ENCODE peak calls at places on chromosome 1, in five cellular contexts. One of them, this sample, is unnamed.

GRCh38 chr1:32538887-32539583 is at the start of gene ZBTB8A:
- DNase-seq in neural progenitor cell: no peak
- DNase-seq in IMR-90: peak; percentile 52
- DNase-seq in psoas muscle: peak; percentile 39
- DNase-seq in HepG2: peak; percentile 30
- DNase-seq in this sample: no peak

GRCh38 chr1:243745361-243745760 is 104.7 kb downstream of the AKT3 start:
- DNase-seq in neural progenitor cell: no peak
- DNase-seq in psoas muscle: no peak
- DNase-seq in IMR-90: peak; percentile 33
- DNase-seq in HepG2: no peak
- DNase-seq in this sample: no peak

GRCh38 chr1:21165076-21165475 is 11.6 kb downstream of the EIF4G3 start:
- DNase-seq in psoas muscle: no peak
- DNase-seq in neural progenitor cell: no peak
- DNase-seq in HepG2: no peak
- DNase-seq in IMR-90: no peak
- DNase-seq in this sample: no peak

GRCh38 chr1:54417123-54417522 is 10.9 kb upstream of the SSBP3 start:
- DNase-seq in HepG2: no peak
- DNase-seq in neural progenitor cell: no peak
- DNase-seq in psoas muscle: no peak
- DNase-seq in IMR-90: no peak
- DNase-seq in this sample: no peak

GRCh38 chr1:160755864-160756616 is 17.0 kb downstream of the SLAMF7 start:
- DNase-seq in IMR-90: no peak
- DNase-seq in psoas muscle: no peak
- DNase-seq in HepG2: no peak
- DNase-seq in neural progenitor cell: no peak
- DNase-seq in this sample: no peak

GRCh38 chr1:32525053-32525452 is 14.2 kb upstream of the ZBTB8A start:
- DNase-seq in neural progenitor cell: no peak
- DNase-seq in HepG2: no peak
- DNase-seq in psoas muscle: no peak
- DNase-seq in IMR-90: peak; percentile 5
- DNase-seq in this sample: no peak

GRCh38 chr1:84103197-84103992 is 40.7 kb upstream of the PRKACB start:
- DNase-seq in neural progenitor cell: peak; percentile 46
- DNase-seq in IMR-90: peak; percentile 93
- DNase-seq in psoas muscle: peak; percentile 27
- DNase-seq in HepG2: peak; percentile 37
- DNase-seq in this sample: peak; percentile 65

GRCh38 chr1:3060112-3060511 is 8.9 kb upstream of the PRDM16 start:
- DNase-seq in neural progenitor cell: no peak
- DNase-seq in HepG2: no peak
- DNase-seq in IMR-90: no peak
- DNase-seq in psoas muscle: no peak
- DNase-seq in this sample: no peak

GRCh38 chr1:205598841-205599666 is 32.8 kb downstream of the ELK4 start:
- DNase-seq in neural progenitor cell: no peak
- DNase-seq in IMR-90: peak; percentile 99
- DNase-seq in psoas muscle: peak; percentile 51
- DNase-seq in HepG2: no peak
- DNase-seq in this sample: peak; percentile 89

GRCh38 chr1:194196562-194196961 is 1010.1 kb upstream of the B3GALT2 start:
- DNase-seq in neural progenitor cell: no peak
- DNase-seq in HepG2: no peak
- DNase-seq in psoas muscle: no peak
- DNase-seq in IMR-90: no peak
- DNase-seq in this sample: no peak

GRCh38 chr1:221117548-221117951 is 238.3 kb downstream of the HLX start:
- DNase-seq in HepG2: no peak
- DNase-seq in psoas muscle: peak; percentile 46
- DNase-seq in IMR-90: peak; percentile 77
- DNase-seq in neural progenitor cell: no peak
- DNase-seq in this sample: no peak

GRCh38 chr1:210366767-210367166 is 38.1 kb downstream of the HHAT start:
- DNase-seq in psoas muscle: no peak
- DNase-seq in neural progenitor cell: no peak
- DNase-seq in HepG2: peak; percentile 86
- DNase-seq in IMR-90: no peak
- DNase-seq in this sample: no peak

GRCh38 chr1:102191723-102192122 is 195.0 kb upstream of the OLFM3 start:
- DNase-seq in IMR-90: no peak
- DNase-seq in psoas muscle: no peak
- DNase-seq in HepG2: peak; percentile 45
- DNase-seq in neural progenitor cell: peak; percentile 85
- DNase-seq in this sample: no peak

GRCh38 chr1:58895082-58895481 is 111.2 kb upstream of the JUN start:
- DNase-seq in IMR-90: no peak
- DNase-seq in psoas muscle: peak; percentile 26
- DNase-seq in neural progenitor cell: no peak
- DNase-seq in HepG2: no peak
- DNase-seq in this sample: no peak

GRCh38 chr1:41659159-41659495 is 174.6 kb upstream of the EDN2 start:
- DNase-seq in psoas muscle: no peak
- DNase-seq in IMR-90: no peak
- DNase-seq in neural progenitor cell: no peak
- DNase-seq in HepG2: no peak
- DNase-seq in this sample: no peak

DNA sequence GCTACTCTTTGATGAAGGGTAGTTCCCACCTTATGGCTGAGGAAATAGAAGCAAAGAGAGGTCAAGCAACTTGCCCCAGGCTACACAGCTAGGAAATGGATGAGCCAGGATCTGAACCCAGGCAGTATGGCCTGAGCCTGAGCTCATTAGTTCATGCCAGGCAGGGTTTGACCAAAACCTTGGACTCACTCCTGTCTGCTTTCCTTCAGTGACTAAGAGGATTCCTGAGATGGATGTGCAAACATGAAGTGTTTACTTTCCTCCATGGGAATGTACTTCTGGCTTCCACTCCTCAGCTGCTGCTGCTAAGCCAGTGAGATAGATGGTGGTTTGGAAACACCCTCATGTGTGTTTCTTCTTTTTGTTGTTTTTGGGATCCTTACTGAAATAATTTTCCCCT is 35.1 kb upstream of the ERRFI1 start:
- DNase-seq in IMR-90: peak; percentile 97
- DNase-seq in HepG2: peak; percentile 77
- DNase-seq in psoas muscle: no peak
- DNase-seq in neural progenitor cell: no peak
- DNase-seq in this sample: peak; percentile 28
- H3K27ac ChIP-seq in IMR-90: peak overlapping the region; percentile 78
- H3K27ac ChIP-seq in HepG2: no peak overlapping the region
- H3K27ac ChIP-seq in psoas muscle: no peak overlapping the region
- H3K27ac ChIP-seq in neural progenitor cell: no peak overlapping the region
- H3K27ac ChIP-seq in this sample: peak overlapping the region; percentile 89

GRCh38 chr1:17112076-17112475 is 7.2 kb downstream of the PADI2 start:
- DNase-seq in psoas muscle: no peak
- DNase-seq in IMR-90: no peak
- DNase-seq in neural progenitor cell: no peak
- DNase-seq in HepG2: no peak
- DNase-seq in this sample: no peak

GRCh38 chr1:17108786-17109185 is 10.5 kb downstream of the PADI2 start:
- DNase-seq in neural progenitor cell: no peak
- DNase-seq in IMR-90: peak; percentile 18
- DNase-seq in HepG2: no peak
- DNase-seq in psoas muscle: no peak
- DNase-seq in this sample: no peak

GRCh38 chr1:17108360-17108759 is 10.9 kb downstream of the PADI2 start:
- DNase-seq in neural progenitor cell: no peak
- DNase-seq in HepG2: no peak
- DNase-seq in psoas muscle: no peak
- DNase-seq in IMR-90: no peak
- DNase-seq in this sample: no peak

GRCh38 chr1:17110555-17110926 is 8.7 kb downstream of the PADI2 start:
- DNase-seq in HepG2: no peak
- DNase-seq in psoas muscle: no peak
- DNase-seq in IMR-90: no peak
- DNase-seq in neural progenitor cell: no peak
- DNase-seq in this sample: no peak

GRCh38 chr1:17109897-17110554 is 9.2 kb downstream of the PADI2 start:
- DNase-seq in neural progenitor cell: peak; percentile 26
- DNase-seq in HepG2: no peak
- DNase-seq in psoas muscle: no peak
- DNase-seq in IMR-90: no peak
- DNase-seq in this sample: no peak
- TF ChIP-seq CTCF in neural progenitor cell: no peak
- TF ChIP-seq CTCF in HepG2: no peak
- TF ChIP-seq CTCF in psoas muscle: no peak
- TF ChIP-seq CTCF in IMR-90: no peak
- TF ChIP-seq CTCF in this sample: no peak

GRCh38 chr1:1127551-1128451 is 11.9 kb upstream of the C1orf159 start:
- DNase-seq in psoas muscle: no peak
- DNase-seq in HepG2: no peak
- DNase-seq in IMR-90: no peak
- DNase-seq in neural progenitor cell: no peak
- DNase-seq in this sample: no peak
- H3K4me1 ChIP-seq in psoas muscle: no peaks in the 10 kb centered on the region
- H3K4me1 ChIP-seq in HepG2: peaks cover 73% of the 10 kb centered on the region
- H3K4me1 ChIP-seq in IMR-90: no peaks in the 10 kb centered on the region
- H3K4me1 ChIP-seq in neural progenitor cell: no peaks in the 10 kb centered on the region
- H3K4me1 ChIP-seq in this sample: no peaks in the 10 kb centered on the region

DNA sequence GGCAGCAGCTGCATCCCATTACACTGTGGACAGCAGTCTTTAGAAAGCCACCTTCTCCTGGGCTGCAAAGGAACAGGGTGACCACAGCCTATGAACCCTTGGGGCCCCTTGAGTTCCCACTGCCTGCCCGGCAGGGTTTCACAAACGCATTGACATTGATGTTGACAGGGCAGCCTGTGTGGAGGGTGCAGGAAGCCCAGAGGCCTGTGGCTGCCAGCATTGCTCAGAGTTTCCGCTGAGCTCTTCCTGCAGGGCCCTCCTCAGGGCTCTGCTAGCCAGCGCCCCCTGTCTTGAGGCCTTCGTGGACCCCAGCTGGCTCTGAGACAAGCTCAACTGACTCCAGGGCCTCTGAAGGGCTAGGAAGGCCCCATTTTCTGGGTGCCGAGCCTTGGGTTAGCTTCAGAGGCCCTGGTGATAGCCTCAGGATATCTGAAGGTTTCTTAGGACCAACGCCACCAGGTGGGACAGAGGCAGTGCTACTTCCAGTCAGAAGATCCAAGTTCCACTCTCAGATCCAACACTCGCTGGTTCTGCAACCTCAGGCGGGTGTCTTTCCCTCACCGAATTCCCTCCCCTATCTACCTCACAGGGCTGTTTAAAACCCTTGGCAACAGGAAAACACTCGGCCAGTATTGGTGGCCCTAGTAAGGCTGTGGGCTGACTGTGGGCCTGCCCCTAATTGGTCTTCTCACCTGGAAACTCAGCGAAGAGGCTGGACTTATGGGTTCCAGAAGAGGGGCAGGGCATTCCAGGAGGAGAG is 27.2 kb upstream of the EPS8L3 start:
- DNase-seq in neural progenitor cell: peak; percentile 34
- DNase-seq in psoas muscle: peak; percentile 48
- DNase-seq in IMR-90: peak; percentile 41
- DNase-seq in HepG2: peak; percentile 70
- DNase-seq in this sample: peak; percentile 75
- H3K27ac ChIP-seq in neural progenitor cell: no peak overlapping the region
- H3K27ac ChIP-seq in psoas muscle: no peak overlapping the region
- H3K27ac ChIP-seq in IMR-90: no peak overlapping the region
- H3K27ac ChIP-seq in HepG2: peak overlapping the region; percentile 60
- H3K27ac ChIP-seq in this sample: peak overlapping the region; percentile 5

DNA sequence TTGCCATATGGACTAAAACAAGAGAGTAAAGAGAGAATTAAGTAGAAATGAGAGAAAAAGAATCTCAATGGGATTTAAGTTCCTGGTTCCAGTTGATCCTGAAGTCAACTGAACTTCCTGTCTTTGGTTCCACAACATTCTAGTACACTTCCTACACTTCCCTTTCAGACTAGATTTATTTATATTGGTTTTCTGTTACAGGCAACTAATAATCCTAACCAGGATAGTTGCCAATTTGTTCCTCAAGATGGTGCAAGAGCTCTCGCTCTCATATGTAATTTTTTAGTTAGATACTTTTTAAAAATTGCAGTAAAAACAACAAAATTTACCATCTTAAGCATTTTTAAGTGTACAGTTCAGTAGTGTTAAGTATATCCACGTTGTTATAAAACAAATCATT is 28.8 kb upstream of the TRIM45 start:
- DNase-seq in psoas muscle: no peak
- DNase-seq in IMR-90: peak; percentile 60
- DNase-seq in neural progenitor cell: no peak
- DNase-seq in HepG2: no peak
- DNase-seq in this sample: no peak
- TF ChIP-seq CTCF in psoas muscle: no peak
- TF ChIP-seq CTCF in IMR-90: peak; percentile 19
- TF ChIP-seq CTCF in neural progenitor cell: no peak
- TF ChIP-seq CTCF in HepG2: no peak
- TF ChIP-seq CTCF in this sample: no peak

GRCh38 chr1:19483261-19483660 is 2.1 kb downstream of the CAPZB start:
- DNase-seq in psoas muscle: no peak
- DNase-seq in neural progenitor cell: no peak
- DNase-seq in HepG2: no peak
- DNase-seq in IMR-90: no peak
- DNase-seq in this sample: no peak

GRCh38 chr1:19484793-19485361 is 462 bp downstream of the CAPZB start:
- DNase-seq in IMR-90: no peak
- DNase-seq in neural progenitor cell: peak; percentile 65
- DNase-seq in HepG2: no peak
- DNase-seq in psoas muscle: no peak
- DNase-seq in this sample: peak; percentile 70

GRCh38 chr1:19483691-19484090 is 1.6 kb downstream of the CAPZB start:
- DNase-seq in psoas muscle: no peak
- DNase-seq in IMR-90: no peak
- DNase-seq in neural progenitor cell: no peak
- DNase-seq in HepG2: no peak
- DNase-seq in this sample: no peak

GRCh38 chr1:19484338-19484792 is 974 bp downstream of the CAPZB start:
- DNase-seq in neural progenitor cell: peak; percentile 49
- DNase-seq in IMR-90: no peak
- DNase-seq in HepG2: no peak
- DNase-seq in psoas muscle: no peak
- DNase-seq in this sample: no peak

GRCh38 chr1:19485362-19486187 is at the start of gene CAPZB:
- DNase-seq in HepG2: peak; percentile 75
- DNase-seq in neural progenitor cell: peak; percentile 97
- DNase-seq in psoas muscle: peak; percentile 96
- DNase-seq in IMR-90: peak; percentile 81
- DNase-seq in this sample: peak; percentile 80
- H3K4me1 ChIP-seq in HepG2: peaks cover 61% of the 10 kb centered on the region
- H3K4me1 ChIP-seq in neural progenitor cell: peaks cover 29% of the 10 kb centered on the region
- H3K4me1 ChIP-seq in psoas muscle: peaks cover 52% of the 10 kb centered on the region
- H3K4me1 ChIP-seq in IMR-90: peaks cover 25% of the 10 kb centered on the region
- H3K4me1 ChIP-seq in this sample: peaks cover 47% of the 10 kb centered on the region

GRCh38 chr1:18922848-18923475 is 20.6 kb upstream of the ALDH4A1 start:
- DNase-seq in psoas muscle: peak; percentile 31
- DNase-seq in HepG2: no peak
- DNase-seq in neural progenitor cell: no peak
- DNase-seq in IMR-90: no peak
- DNase-seq in this sample: no peak
- H3K27ac ChIP-seq in psoas muscle: peak overlapping the region; percentile 86
- H3K27ac ChIP-seq in HepG2: no peak overlapping the region
- H3K27ac ChIP-seq in neural progenitor cell: no peak overlapping the region
- H3K27ac ChIP-seq in IMR-90: peak overlapping the region; percentile 75
- H3K27ac ChIP-seq in this sample: peak overlapping the region; percentile 97

This sample was measured in ascending aorta.